ENCODE peak calls at places on chromosomes 1 and 21, in nine cellular contexts. One of them, this sample, is unnamed.

GRCh38 chr21:45910155-45910547 is 71.4 kb upstream of the COL6A1 start:
- DNase-seq in esophagus muscularis mucosa: no peak
- DNase-seq in breast epithelium: no peak
- DNase-seq in stomach: no peak
- DNase-seq in SK-N-MC: no peak
- DNase-seq in HCT116: no peak
- DNase-seq in transverse colon: no peak
- DNase-seq in HepG2: no peak
- DNase-seq in GM23338: no peak
- DNase-seq in this sample: no peak

GRCh38 chr1:245622332-245623014 is 467.7 kb downstream of the KIF26B start:
- DNase-seq in HepG2: no peak
- DNase-seq in stomach: no peak
- DNase-seq in transverse colon: no peak
- DNase-seq in HCT116: no peak
- DNase-seq in breast epithelium: no peak
- DNase-seq in esophagus muscularis mucosa: peak; percentile 91
- DNase-seq in SK-N-MC: no peak
- DNase-seq in GM23338: peak; percentile 63
- DNase-seq in this sample: no peak

GRCh38 chr1:220874201-220874655 is 5.0 kb upstream of the HLX start:
- DNase-seq in GM23338: peak; percentile 84
- DNase-seq in esophagus muscularis mucosa: no peak
- DNase-seq in HepG2: peak; percentile 32
- DNase-seq in breast epithelium: no peak
- DNase-seq in SK-N-MC: no peak
- DNase-seq in transverse colon: peak; percentile 50
- DNase-seq in HCT116: peak; percentile 16
- DNase-seq in stomach: no peak
- DNase-seq in this sample: no peak

GRCh38 chr1:226825037-226825745 is 45.2 kb upstream of the PSEN2 start:
- DNase-seq in HCT116: no peak
- DNase-seq in SK-N-MC: no peak
- DNase-seq in GM23338: no peak
- DNase-seq in transverse colon: no peak
- DNase-seq in esophagus muscularis mucosa: no peak
- DNase-seq in stomach: no peak
- DNase-seq in breast epithelium: no peak
- DNase-seq in HepG2: no peak
- DNase-seq in this sample: no peak

GRCh38 chr1:237857455-237857854 is 33.3 kb downstream of the ZP4 start:
- DNase-seq in HepG2: no peak
- DNase-seq in stomach: no peak
- DNase-seq in breast epithelium: no peak
- DNase-seq in HCT116: no peak
- DNase-seq in SK-N-MC: no peak
- DNase-seq in GM23338: no peak
- DNase-seq in transverse colon: no peak
- DNase-seq in esophagus muscularis mucosa: no peak
- DNase-seq in this sample: no peak

GRCh38 chr1:54794401-54795099 is 6.6 kb downstream of the TTC22 start:
- DNase-seq in SK-N-MC: no peak
- DNase-seq in stomach: peak; percentile 53
- DNase-seq in transverse colon: peak; percentile 81
- DNase-seq in GM23338: no peak
- DNase-seq in HCT116: no peak
- DNase-seq in HepG2: peak; percentile 83
- DNase-seq in esophagus muscularis mucosa: no peak
- DNase-seq in breast epithelium: no peak
- DNase-seq in this sample: no peak

GRCh38 chr1:27599605-27600499 is 4.1 kb downstream of the AHDC1 start:
- DNase-seq in HepG2: no peak
- DNase-seq in esophagus muscularis mucosa: no peak
- DNase-seq in stomach: no peak
- DNase-seq in HCT116: no peak
- DNase-seq in GM23338: peak; percentile 81
- DNase-seq in transverse colon: no peak
- DNase-seq in breast epithelium: no peak
- DNase-seq in SK-N-MC: no peak
- DNase-seq in this sample: no peak

GRCh38 chr1:9473032-9473792 is 66.1 kb upstream of the SLC25A33 start:
- DNase-seq in stomach: peak; percentile 46
- DNase-seq in SK-N-MC: no peak
- DNase-seq in HCT116: peak; percentile 12
- DNase-seq in breast epithelium: peak; percentile 66
- DNase-seq in esophagus muscularis mucosa: no peak
- DNase-seq in transverse colon: peak; percentile 76
- DNase-seq in GM23338: no peak
- DNase-seq in HepG2: no peak
- DNase-seq in this sample: peak; percentile 93

GRCh38 chr1:25754421-25755195 is 45.4 kb upstream of the SELENON start:
- DNase-seq in GM23338: peak; percentile 25
- DNase-seq in HepG2: no peak
- DNase-seq in esophagus muscularis mucosa: no peak
- DNase-seq in SK-N-MC: no peak
- DNase-seq in breast epithelium: no peak
- DNase-seq in HCT116: no peak
- DNase-seq in stomach: no peak
- DNase-seq in transverse colon: no peak
- DNase-seq in this sample: no peak

GRCh38 chr1:151721788-151722510 is 627 bp downstream of the RIIAD1 start:
- DNase-seq in GM23338: peak; percentile 55
- DNase-seq in SK-N-MC: no peak
- DNase-seq in stomach: no peak
- DNase-seq in esophagus muscularis mucosa: no peak
- DNase-seq in transverse colon: no peak
- DNase-seq in HepG2: no peak
- DNase-seq in breast epithelium: no peak
- DNase-seq in HCT116: no peak
- DNase-seq in this sample: no peak

GRCh38 chr21:35394634-35395369 is 345.7 kb upstream of the RUNX1 start:
- DNase-seq in HCT116: no peak
- DNase-seq in breast epithelium: no peak
- DNase-seq in stomach: no peak
- DNase-seq in esophagus muscularis mucosa: no peak
- DNase-seq in SK-N-MC: no peak
- DNase-seq in HepG2: peak; percentile 54
- DNase-seq in transverse colon: no peak
- DNase-seq in GM23338: no peak
- DNase-seq in this sample: no peak

GRCh38 chr1:12472410-12472797 is 145.6 kb downstream of the DHRS3 start:
- DNase-seq in breast epithelium: no peak
- DNase-seq in HCT116: no peak
- DNase-seq in esophagus muscularis mucosa: no peak
- DNase-seq in stomach: no peak
- DNase-seq in transverse colon: no peak
- DNase-seq in HepG2: no peak
- DNase-seq in GM23338: no peak
- DNase-seq in SK-N-MC: no peak
- DNase-seq in this sample: no peak

GRCh38 chr21:45513003-45513706 is 29.1 kb downstream of the SLC19A1 start:
- DNase-seq in GM23338: no peak
- DNase-seq in stomach: peak; percentile 91
- DNase-seq in esophagus muscularis mucosa: no peak
- DNase-seq in SK-N-MC: no peak
- DNase-seq in HCT116: no peak
- DNase-seq in breast epithelium: peak; percentile 82
- DNase-seq in HepG2: no peak
- DNase-seq in transverse colon: peak; percentile 59
- DNase-seq in this sample: peak; percentile 76

GRCh38 chr1:6996371-6996770 is 211.1 kb downstream of the CAMTA1 start:
- DNase-seq in transverse colon: no peak
- DNase-seq in breast epithelium: no peak
- DNase-seq in stomach: no peak
- DNase-seq in HepG2: no peak
- DNase-seq in SK-N-MC: no peak
- DNase-seq in GM23338: no peak
- DNase-seq in HCT116: no peak
- DNase-seq in esophagus muscularis mucosa: no peak
- DNase-seq in this sample: no peak

GRCh38 chr1:228315945-228316588 is 90.6 kb downstream of the TRIM11 start:
- DNase-seq in transverse colon: no peak
- DNase-seq in SK-N-MC: no peak
- DNase-seq in breast epithelium: peak; percentile 47
- DNase-seq in HepG2: no peak
- DNase-seq in HCT116: no peak
- DNase-seq in esophagus muscularis mucosa: no peak
- DNase-seq in GM23338: peak; percentile 6
- DNase-seq in stomach: peak; percentile 24
- DNase-seq in this sample: peak; percentile 76

GRCh38 chr1:24893431-24893830 is 36.6 kb downstream of the RUNX3 start:
- DNase-seq in SK-N-MC: no peak
- DNase-seq in transverse colon: peak; percentile 78
- DNase-seq in GM23338: no peak
- DNase-seq in HCT116: no peak
- DNase-seq in stomach: peak; percentile 52
- DNase-seq in breast epithelium: peak; percentile 25
- DNase-seq in HepG2: no peak
- DNase-seq in esophagus muscularis mucosa: no peak
- DNase-seq in this sample: peak; percentile 7

GRCh38 chr1:166079276-166079675 is 87.5 kb downstream of the FAM78B start:
- DNase-seq in transverse colon: no peak
- DNase-seq in SK-N-MC: no peak
- DNase-seq in HepG2: no peak
- DNase-seq in esophagus muscularis mucosa: no peak
- DNase-seq in HCT116: no peak
- DNase-seq in breast epithelium: no peak
- DNase-seq in stomach: no peak
- DNase-seq in GM23338: no peak
- DNase-seq in this sample: no peak

GRCh38 chr21:37868896-37869295 is 47.4 kb downstream of the KCNJ6 start:
- DNase-seq in GM23338: no peak
- DNase-seq in breast epithelium: no peak
- DNase-seq in HepG2: no peak
- DNase-seq in esophagus muscularis mucosa: no peak
- DNase-seq in HCT116: no peak
- DNase-seq in SK-N-MC: no peak
- DNase-seq in stomach: no peak
- DNase-seq in transverse colon: no peak
- DNase-seq in this sample: no peak

GRCh38 chr1:91546876-91547275 is 46.2 kb downstream of the CDC7 start:
- DNase-seq in HCT116: no peak
- DNase-seq in HepG2: no peak
- DNase-seq in GM23338: peak; percentile 51
- DNase-seq in SK-N-MC: no peak
- DNase-seq in transverse colon: no peak
- DNase-seq in breast epithelium: no peak
- DNase-seq in esophagus muscularis mucosa: no peak
- DNase-seq in stomach: no peak
- DNase-seq in this sample: no peak

GRCh38 chr1:30342535-30343141 is 380.7 kb downstream of the MATN1 start:
- DNase-seq in HCT116: no peak
- DNase-seq in transverse colon: no peak
- DNase-seq in stomach: no peak
- DNase-seq in breast epithelium: no peak
- DNase-seq in esophagus muscularis mucosa: no peak
- DNase-seq in GM23338: peak; percentile 66
- DNase-seq in SK-N-MC: no peak
- DNase-seq in HepG2: no peak
- DNase-seq in this sample: no peak

GRCh38 chr21:28548291-28548690 is 444.4 kb downstream of the LTN1 start:
- DNase-seq in stomach: no peak
- DNase-seq in GM23338: no peak
- DNase-seq in esophagus muscularis mucosa: no peak
- DNase-seq in breast epithelium: no peak
- DNase-seq in HCT116: no peak
- DNase-seq in SK-N-MC: no peak
- DNase-seq in HepG2: no peak
- DNase-seq in transverse colon: no peak
- DNase-seq in this sample: no peak

GRCh38 chr1:44290250-44291094 is 64.6 kb downstream of the ERI3 start:
- DNase-seq in HCT116: no peak
- DNase-seq in breast epithelium: no peak
- DNase-seq in HepG2: no peak
- DNase-seq in esophagus muscularis mucosa: no peak
- DNase-seq in GM23338: peak; percentile 30
- DNase-seq in SK-N-MC: no peak
- DNase-seq in transverse colon: no peak
- DNase-seq in stomach: no peak
- DNase-seq in this sample: no peak
- TF ChIP-seq POLR2AphosphoS5 in HCT116: no peak
- TF ChIP-seq POLR2AphosphoS5 in breast epithelium: no peak
- TF ChIP-seq POLR2AphosphoS5 in HepG2: no peak
- TF ChIP-seq POLR2AphosphoS5 in esophagus muscularis mucosa: no peak
- TF ChIP-seq POLR2AphosphoS5 in GM23338: no peak
- TF ChIP-seq POLR2AphosphoS5 in SK-N-MC: no peak
- TF ChIP-seq POLR2AphosphoS5 in transverse colon: no peak
- TF ChIP-seq POLR2AphosphoS5 in stomach: no peak
- TF ChIP-seq POLR2AphosphoS5 in this sample: no peak

DNA sequence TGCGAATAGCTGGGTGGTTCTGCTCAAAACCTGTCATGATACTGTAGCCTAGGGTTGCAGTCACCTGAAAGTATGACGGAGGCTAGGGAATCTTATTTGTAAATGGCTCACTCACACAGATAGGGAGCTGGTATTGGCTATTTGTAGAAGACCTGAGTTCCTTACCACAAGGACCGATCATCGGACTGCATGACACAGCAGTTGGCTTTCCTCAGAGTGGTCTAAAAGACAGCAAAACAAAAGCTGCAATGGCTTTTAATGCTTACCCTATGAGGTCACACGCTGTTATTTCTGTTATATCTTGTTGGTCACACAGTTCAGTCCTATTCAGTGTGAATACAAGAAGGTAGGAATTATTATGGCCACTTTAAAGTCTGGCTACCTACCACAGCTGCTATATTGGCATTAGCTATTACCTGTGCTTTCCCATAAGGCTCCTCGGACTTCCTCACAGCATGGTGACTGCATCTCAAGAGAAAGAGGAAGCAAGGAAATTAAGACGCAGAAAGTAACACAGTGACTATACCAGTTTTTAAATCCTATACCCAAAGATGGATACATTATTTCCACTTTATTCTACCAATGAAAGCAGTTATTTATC is 68.4 kb upstream of the LRRC7 start:
- DNase-seq in HepG2: no peak
- DNase-seq in breast epithelium: no peak
- DNase-seq in esophagus muscularis mucosa: no peak
- DNase-seq in transverse colon: no peak
- DNase-seq in GM23338: no peak
- DNase-seq in SK-N-MC: no peak
- DNase-seq in HCT116: no peak
- DNase-seq in stomach: no peak
- DNase-seq in this sample: no peak
- TF ChIP-seq POLR2AphosphoS5 in HepG2: no peak
- TF ChIP-seq POLR2AphosphoS5 in breast epithelium: no peak
- TF ChIP-seq POLR2AphosphoS5 in esophagus muscularis mucosa: no peak
- TF ChIP-seq POLR2AphosphoS5 in transverse colon: no peak
- TF ChIP-seq POLR2AphosphoS5 in GM23338: no peak
- TF ChIP-seq POLR2AphosphoS5 in SK-N-MC: no peak
- TF ChIP-seq POLR2AphosphoS5 in HCT116: no peak
- TF ChIP-seq POLR2AphosphoS5 in stomach: no peak
- TF ChIP-seq POLR2AphosphoS5 in this sample: no peak

GRCh38 chr1:94096797-94097549 is 24.0 kb downstream of the ABCA4 start:
- DNase-seq in stomach: no peak
- DNase-seq in transverse colon: peak; percentile 13
- DNase-seq in breast epithelium: no peak
- DNase-seq in HCT116: no peak
- DNase-seq in SK-N-MC: no peak
- DNase-seq in GM23338: no peak
- DNase-seq in HepG2: peak; percentile 61
- DNase-seq in esophagus muscularis mucosa: no peak
- DNase-seq in this sample: no peak
- TF ChIP-seq POLR2AphosphoS5 in stomach: no peak
- TF ChIP-seq POLR2AphosphoS5 in transverse colon: no peak
- TF ChIP-seq POLR2AphosphoS5 in breast epithelium: no peak
- TF ChIP-seq POLR2AphosphoS5 in HCT116: no peak
- TF ChIP-seq POLR2AphosphoS5 in SK-N-MC: no peak
- TF ChIP-seq POLR2AphosphoS5 in GM23338: no peak
- TF ChIP-seq POLR2AphosphoS5 in HepG2: no peak
- TF ChIP-seq POLR2AphosphoS5 in esophagus muscularis mucosa: peak; percentile 3
- TF ChIP-seq POLR2AphosphoS5 in this sample: no peak

GRCh38 chr1:43650306-43650941 is 475 bp downstream of the KDM4A start:
- DNase-seq in transverse colon: peak; percentile 97
- DNase-seq in SK-N-MC: peak; percentile 96
- DNase-seq in HepG2: peak; percentile 96
- DNase-seq in esophagus muscularis mucosa: peak; percentile 99
- DNase-seq in stomach: peak; percentile 97
- DNase-seq in HCT116: peak; percentile 98
- DNase-seq in GM23338: peak; percentile 99
- DNase-seq in breast epithelium: peak; percentile 92
- DNase-seq in this sample: peak; percentile 98
- TF ChIP-seq POLR2AphosphoS5 in transverse colon: peak; percentile 99
- TF ChIP-seq POLR2AphosphoS5 in SK-N-MC: peak; percentile 96
- TF ChIP-seq POLR2AphosphoS5 in HepG2: peak; percentile 76
- TF ChIP-seq POLR2AphosphoS5 in esophagus muscularis mucosa: peak; percentile 93
- TF ChIP-seq POLR2AphosphoS5 in stomach: peak; percentile 85
- TF ChIP-seq POLR2AphosphoS5 in HCT116: peak; percentile 99
- TF ChIP-seq POLR2AphosphoS5 in GM23338: peak; percentile 100
- TF ChIP-seq POLR2AphosphoS5 in breast epithelium: peak; percentile 94
- TF ChIP-seq POLR2AphosphoS5 in this sample: peak; percentile 49

This sample was measured in suprapubic skin.